ENCODE peak calls at places on chromosomes 1 and 21, in nine cellular contexts. One of them, this sample, is unnamed.

GRCh38 chr1:235953801-235954200 is 87.1 kb upstream of the LYST start:
- DNase-seq in progenitor cell of endocrine pancreas: no peak
- DNase-seq in CD4-positive, CD25-positive, alpha-beta regulatory T cell: no peak
- DNase-seq in globus pallidus: no peak
- DNase-seq in activated CD4-positive, alpha-beta T cell treated with anti-CD3 and anti-CD28 coated beads for 24 hours: no peak
- DNase-seq in heart right ventricle: no peak
- DNase-seq in HCEC 1CT: peak; percentile 90
- DNase-seq in C1 segment of cervical spinal cord: no peak
- DNase-seq in T-helper 17 cell: no peak
- DNase-seq in this sample: no peak

GRCh38 chr1:33876970-33877680 is 13.2 kb downstream of the HMGB4 start:
- DNase-seq in heart right ventricle: peak; percentile 23
- DNase-seq in globus pallidus: no peak
- DNase-seq in C1 segment of cervical spinal cord: no peak
- DNase-seq in CD4-positive, CD25-positive, alpha-beta regulatory T cell: no peak
- DNase-seq in progenitor cell of endocrine pancreas: no peak
- DNase-seq in T-helper 17 cell: no peak
- DNase-seq in activated CD4-positive, alpha-beta T cell treated with anti-CD3 and anti-CD28 coated beads for 24 hours: no peak
- DNase-seq in HCEC 1CT: peak; percentile 57
- DNase-seq in this sample: peak; percentile 70

GRCh38 chr21:39103689-39104088 is 79.6 kb downstream of the PSMG1 start:
- DNase-seq in activated CD4-positive, alpha-beta T cell treated with anti-CD3 and anti-CD28 coated beads for 24 hours: no peak
- DNase-seq in HCEC 1CT: peak; percentile 83
- DNase-seq in T-helper 17 cell: no peak
- DNase-seq in C1 segment of cervical spinal cord: no peak
- DNase-seq in heart right ventricle: no peak
- DNase-seq in progenitor cell of endocrine pancreas: no peak
- DNase-seq in CD4-positive, CD25-positive, alpha-beta regulatory T cell: no peak
- DNase-seq in globus pallidus: no peak
- DNase-seq in this sample: no peak

GRCh38 chr1:25478633-25479032 is 47.9 kb downstream of the MACO1 start:
- DNase-seq in heart right ventricle: no peak
- DNase-seq in activated CD4-positive, alpha-beta T cell treated with anti-CD3 and anti-CD28 coated beads for 24 hours: no peak
- DNase-seq in C1 segment of cervical spinal cord: no peak
- DNase-seq in T-helper 17 cell: no peak
- DNase-seq in HCEC 1CT: no peak
- DNase-seq in globus pallidus: no peak
- DNase-seq in progenitor cell of endocrine pancreas: no peak
- DNase-seq in CD4-positive, CD25-positive, alpha-beta regulatory T cell: no peak
- DNase-seq in this sample: no peak

GRCh38 chr1:32241011-32241763 is 5.8 kb upstream of the FAM167B start:
- DNase-seq in C1 segment of cervical spinal cord: peak; percentile 15
- DNase-seq in progenitor cell of endocrine pancreas: peak; percentile 39
- DNase-seq in CD4-positive, CD25-positive, alpha-beta regulatory T cell: peak; percentile 41
- DNase-seq in activated CD4-positive, alpha-beta T cell treated with anti-CD3 and anti-CD28 coated beads for 24 hours: no peak
- DNase-seq in T-helper 17 cell: peak; percentile 33
- DNase-seq in HCEC 1CT: peak; percentile 52
- DNase-seq in globus pallidus: peak; percentile 61
- DNase-seq in heart right ventricle: peak; percentile 51
- DNase-seq in this sample: peak; percentile 74

GRCh38 chr1:42334240-42335049 is 590 bp downstream of the FOXJ3 start:
- DNase-seq in globus pallidus: peak; percentile 65
- DNase-seq in T-helper 17 cell: no peak
- DNase-seq in HCEC 1CT: peak; percentile 72
- DNase-seq in activated CD4-positive, alpha-beta T cell treated with anti-CD3 and anti-CD28 coated beads for 24 hours: peak; percentile 17
- DNase-seq in heart right ventricle: peak; percentile 62
- DNase-seq in progenitor cell of endocrine pancreas: no peak
- DNase-seq in CD4-positive, CD25-positive, alpha-beta regulatory T cell: no peak
- DNase-seq in C1 segment of cervical spinal cord: peak; percentile 70
- DNase-seq in this sample: peak; percentile 56

GRCh38 chr1:213772711-213773110 is 215.1 kb upstream of the PROX1 start:
- DNase-seq in T-helper 17 cell: no peak
- DNase-seq in heart right ventricle: no peak
- DNase-seq in CD4-positive, CD25-positive, alpha-beta regulatory T cell: no peak
- DNase-seq in progenitor cell of endocrine pancreas: no peak
- DNase-seq in activated CD4-positive, alpha-beta T cell treated with anti-CD3 and anti-CD28 coated beads for 24 hours: no peak
- DNase-seq in C1 segment of cervical spinal cord: no peak
- DNase-seq in HCEC 1CT: no peak
- DNase-seq in globus pallidus: no peak
- DNase-seq in this sample: no peak

GRCh38 chr1:222018051-222018450 is 276.2 kb upstream of the DUSP10 start:
- DNase-seq in HCEC 1CT: no peak
- DNase-seq in T-helper 17 cell: no peak
- DNase-seq in CD4-positive, CD25-positive, alpha-beta regulatory T cell: no peak
- DNase-seq in C1 segment of cervical spinal cord: no peak
- DNase-seq in activated CD4-positive, alpha-beta T cell treated with anti-CD3 and anti-CD28 coated beads for 24 hours: no peak
- DNase-seq in globus pallidus: no peak
- DNase-seq in heart right ventricle: no peak
- DNase-seq in progenitor cell of endocrine pancreas: no peak
- DNase-seq in this sample: no peak

GRCh38 chr1:11838349-11839272 is 9.0 kb downstream of the NPPA start:
- DNase-seq in activated CD4-positive, alpha-beta T cell treated with anti-CD3 and anti-CD28 coated beads for 24 hours: peak; percentile 59
- DNase-seq in progenitor cell of endocrine pancreas: peak; percentile 63
- DNase-seq in T-helper 17 cell: peak; percentile 72
- DNase-seq in HCEC 1CT: peak; percentile 31
- DNase-seq in globus pallidus: peak; percentile 58
- DNase-seq in heart right ventricle: peak; percentile 64
- DNase-seq in C1 segment of cervical spinal cord: peak; percentile 29
- DNase-seq in CD4-positive, CD25-positive, alpha-beta regulatory T cell: peak; percentile 74
- DNase-seq in this sample: peak; percentile 86